ENCODE peak calls at places on chromosomes 2 and 18, in eight cellular contexts. One of them, this sample, is unnamed.

GRCh38 chr2:10232096-10232815 is 70.4 kb upstream of the HPCAL1 start:
- DNase-seq in caudate nucleus: no peak
- DNase-seq in activated naive CD8-positive, alpha-beta T cell treated with anti-CD3 and anti-CD28 coated beads, Interleukin-2, amount 50 U/mL, for 16 hours: no peak
- DNase-seq in GM19239: no peak
- DNase-seq in NCI-H1105: no peak
- DNase-seq in fibroblast of lung: no peak
- DNase-seq in tibial artery: no peak
- DNase-seq in islet precursor cell: peak
- DNase-seq in this sample: no peak

GRCh38 chr2:132609101-132609890 is 60.7 kb downstream of the LYPD1 start:
- DNase-seq in caudate nucleus: no peak
- DNase-seq in activated naive CD8-positive, alpha-beta T cell treated with anti-CD3 and anti-CD28 coated beads, Interleukin-2, amount 50 U/mL, for 16 hours: no peak
- DNase-seq in GM19239: no peak
- DNase-seq in NCI-H1105: no peak
- DNase-seq in fibroblast of lung: no peak
- DNase-seq in tibial artery: no peak
- DNase-seq in islet precursor cell: peak
- DNase-seq in this sample: no peak

GRCh38 chr2:221969087-221969829 is 329.5 kb downstream of the PAX3 start:
- DNase-seq in caudate nucleus: peak
- DNase-seq in activated naive CD8-positive, alpha-beta T cell treated with anti-CD3 and anti-CD28 coated beads, Interleukin-2, amount 50 U/mL, for 16 hours: no peak
- DNase-seq in GM19239: no peak
- DNase-seq in NCI-H1105: peak
- DNase-seq in fibroblast of lung: peak
- DNase-seq in tibial artery: no peak
- DNase-seq in islet precursor cell: no peak
- DNase-seq in this sample: no peak

GRCh38 chr2:54459037-54459441 is 2.9 kb downstream of the SPTBN1 start:
- DNase-seq in caudate nucleus: peak
- DNase-seq in activated naive CD8-positive, alpha-beta T cell treated with anti-CD3 and anti-CD28 coated beads, Interleukin-2, amount 50 U/mL, for 16 hours: no peak
- DNase-seq in GM19239: no peak
- DNase-seq in NCI-H1105: no peak
- DNase-seq in fibroblast of lung: peak
- DNase-seq in tibial artery: no peak
- DNase-seq in islet precursor cell: no peak
- DNase-seq in this sample: no peak

GRCh38 chr18:48488388-48488850 is 50.4 kb upstream of the CTIF start:
- DNase-seq in caudate nucleus: no peak
- DNase-seq in activated naive CD8-positive, alpha-beta T cell treated with anti-CD3 and anti-CD28 coated beads, Interleukin-2, amount 50 U/mL, for 16 hours: no peak
- DNase-seq in GM19239: no peak
- DNase-seq in NCI-H1105: no peak
- DNase-seq in fibroblast of lung: peak
- DNase-seq in tibial artery: peak
- DNase-seq in islet precursor cell: peak
- DNase-seq in this sample: peak

GRCh38 chr2:3516831-3517230 is 2.5 kb downstream of the ADI1 start:
- DNase-seq in caudate nucleus: no peak
- DNase-seq in activated naive CD8-positive, alpha-beta T cell treated with anti-CD3 and anti-CD28 coated beads, Interleukin-2, amount 50 U/mL, for 16 hours: no peak
- DNase-seq in GM19239: no peak
- DNase-seq in NCI-H1105: no peak
- DNase-seq in fibroblast of lung: no peak
- DNase-seq in tibial artery: no peak
- DNase-seq in islet precursor cell: peak
- DNase-seq in this sample: no peak

GRCh38 chr2:147133273-147133901 is 711.4 kb upstream of the ACVR2A start:
- DNase-seq in caudate nucleus: no peak
- DNase-seq in activated naive CD8-positive, alpha-beta T cell treated with anti-CD3 and anti-CD28 coated beads, Interleukin-2, amount 50 U/mL, for 16 hours: no peak
- DNase-seq in GM19239: no peak
- DNase-seq in NCI-H1105: no peak
- DNase-seq in fibroblast of lung: no peak
- DNase-seq in tibial artery: no peak
- DNase-seq in islet precursor cell: no peak
- DNase-seq in this sample: no peak

GRCh38 chr2:44479127-44479887 is 117.6 kb downstream of the CAMKMT start:
- DNase-seq in caudate nucleus: peak
- DNase-seq in activated naive CD8-positive, alpha-beta T cell treated with anti-CD3 and anti-CD28 coated beads, Interleukin-2, amount 50 U/mL, for 16 hours: no peak
- DNase-seq in GM19239: peak
- DNase-seq in NCI-H1105: peak
- DNase-seq in fibroblast of lung: peak
- DNase-seq in tibial artery: peak
- DNase-seq in islet precursor cell: peak
- DNase-seq in this sample: no peak

GRCh38 chr2:86298411-86299390 is 38.7 kb downstream of the REEP1 start:
- DNase-seq in caudate nucleus: peak
- DNase-seq in activated naive CD8-positive, alpha-beta T cell treated with anti-CD3 and anti-CD28 coated beads, Interleukin-2, amount 50 U/mL, for 16 hours: no peak
- DNase-seq in GM19239: no peak
- DNase-seq in NCI-H1105: no peak
- DNase-seq in fibroblast of lung: no peak
- DNase-seq in tibial artery: no peak
- DNase-seq in islet precursor cell: peak
- DNase-seq in this sample: no peak

This sample was measured in heart right ventricle.